ENCODE peak calls at places on chromosome 10, in six cellular contexts. N is GM12892, X is HepG2, K is GM12878, G is GM12891, Y is K562. T is an unnamed sample.

GRCh38 chr10:101044117-101044516 is 13.1 kb downstream of the SFXN3 start:
- DNase-seq in N (no peak), X (peak), K (no peak), G (no peak), Y (no peak), T (no peak)

GRCh38 chr10:44827431-44828006 is 83.6 kb upstream of the TMEM72 start:
- DNase-seq in N (no peak), X (peak), K (no peak), G (no peak), Y (no peak), T (no peak)

GRCh38 chr10:104614245-104614831 is 26.8 kb upstream of the SORCS3 start:
- DNase-seq in N (no peak), X (peak), K (no peak), G (peak), Y (peak), T (peak)

GRCh38 chr10:75542902-75543301 is 111.5 kb downstream of the LRMDA start:
- DNase-seq in N (no peak), X (no peak), K (no peak), G (no peak), Y (no peak), T (peak)

GRCh38 chr10:125556884-125557283 is 126.1 kb downstream of the TEX36 start:
- DNase-seq in N (no peak), X (no peak), K (no peak), G (no peak), Y (no peak), T (no peak)

GRCh38 chr10:15349133-15349532 is 22.0 kb downstream of the FAM171A1 start:
- DNase-seq in N (no peak), X (no peak), K (no peak), G (no peak), Y (no peak), T (no peak)

GRCh38 chr10:71082930-71083329 is 129.4 kb upstream of the UNC5B start:
- DNase-seq in N (no peak), X (no peak), K (no peak), G (no peak), Y (no peak), T (no peak)

GRCh38 chr10:19683326-19683725 is 132.9 kb upstream of the PLXDC2 start:
- DNase-seq in N (no peak), X (no peak), K (no peak), G (no peak), Y (no peak), T (no peak)

GRCh38 chr10:5442056-5442989 is 30.0 kb downstream of the NET1 start:
- DNase-seq in N (no peak), X (peak), K (no peak), G (no peak), Y (peak), T (peak)

GRCh38 chr10:52777414-52777813 is 4.8 kb upstream of the MBL2 start:
- DNase-seq in N (no peak), X (no peak), K (no peak), G (no peak), Y (no peak), T (no peak)

GRCh38 chr10:106795619-106796018 is 368.9 kb downstream of the SORCS1 start:
- DNase-seq in N (no peak), X (peak), K (peak), G (peak), Y (peak), T (peak)

GRCh38 chr10:33460461-33461294 is 126.2 kb upstream of the NRP1 start:
- DNase-seq in N (no peak), X (no peak), K (no peak), G (no peak), Y (no peak), T (no peak)

GRCh38 chr10:44921506-44921905 is 10.4 kb downstream of the TMEM72 start:
- DNase-seq in N (no peak), X (no peak), K (no peak), G (no peak), Y (no peak), T (no peak)

GRCh38 chr10:6751363-6751762 is 171.3 kb upstream of the PRKCQ start:
- DNase-seq in N (no peak), X (no peak), K (no peak), G (no peak), Y (no peak), T (no peak)

GRCh38 chr10:117184296-117184695 is 13.0 kb upstream of the KCNK18 start:
- DNase-seq in N (no peak), X (no peak), K (no peak), G (no peak), Y (no peak), T (no peak)

GRCh38 chr10:6593140-6593740 is 13.2 kb upstream of the PRKCQ start:
- DNase-seq in N (no peak), X (no peak), K (no peak), G (no peak), Y (no peak), T (peak)

GRCh38 chr10:73368238-73368637 is 9.6 kb upstream of the CFAP70 start:
- DNase-seq in N (no peak), X (no peak), K (no peak), G (no peak), Y (no peak), T (no peak)

GRCh38 chr10:11018830-11019692 is 1.4 kb downstream of the CELF2 start:
- DNase-seq in N (no peak), X (no peak), K (no peak), G (no peak), Y (no peak), T (no peak)

GRCh38 chr10:33010132-33011037 is 52.4 kb upstream of the ITGB1 start:
- DNase-seq in N (no peak), X (peak), K (no peak), G (no peak), Y (no peak), T (peak)

GRCh38 chr10:33145451-33146188 is 187.6 kb upstream of the ITGB1 start:
- DNase-seq in N (no peak), X (peak), K (no peak), G (no peak), Y (no peak), T (no peak)

GRCh38 chr10:94093286-94093905 is 99.7 kb downstream of the PLCE1 start:
- DNase-seq in N (no peak), X (no peak), K (no peak), G (no peak), Y (no peak), T (no peak)

GRCh38 chr10:19659920-19660655 is 156.1 kb upstream of the PLXDC2 start:
- DNase-seq in N (no peak), X (no peak), K (no peak), G (no peak), Y (no peak), T (no peak)

GRCh38 chr10:6270951-6271350 is 68.2 kb downstream of the PFKFB3 start:
- DNase-seq in N (no peak), X (no peak), K (no peak), G (no peak), Y (no peak), T (no peak)

GRCh38 chr10:60549686-60550085 is 160.0 kb upstream of the ANK3 start:
- DNase-seq in N (no peak), X (peak), K (no peak), G (no peak), Y (peak), T (no peak)

GRCh38 chr10:73956476-73957338 is 41.2 kb upstream of the VCL start:
- DNase-seq in N (peak), X (no peak), K (peak), G (no peak), Y (peak), T (no peak)

DNA sequence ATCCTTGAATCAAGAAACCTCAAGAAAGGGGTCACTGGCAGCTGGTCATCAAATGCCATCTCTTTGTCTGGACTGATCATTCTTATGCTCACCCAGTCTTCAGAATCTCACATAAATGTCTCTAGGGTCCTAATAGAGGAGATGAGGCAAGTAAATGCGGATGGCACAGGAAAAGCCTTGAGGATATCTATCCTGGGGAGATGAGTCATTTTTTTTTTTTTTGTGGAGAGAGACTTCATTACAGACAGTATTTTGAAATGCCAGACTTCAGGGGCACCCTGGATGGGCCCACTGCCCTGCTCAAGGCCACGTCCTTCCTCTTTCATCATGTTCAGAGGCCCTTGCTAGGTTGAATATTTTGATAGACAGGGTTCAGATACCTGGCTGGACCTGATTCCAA is 19.5 kb upstream of the PLPP4 start:
- DNase-seq in N (no peak), X (no peak), K (no peak), G (no peak), Y (no peak), T (no peak)
- TF ChIP-seq TAF1 in N (no peak), X (no peak), K (no peak), G (no peak), Y (no peak), T (no peak)

GRCh38 chr10:126565456-126565855 is 105.0 kb downstream of the C10orf90 start:
- DNase-seq in N (no peak), X (peak), K (no peak), G (no peak), Y (no peak), T (no peak)

GRCh38 chr10:126561499-126562208 is 108.8 kb downstream of the C10orf90 start:
- DNase-seq in N (no peak), X (no peak), K (no peak), G (no peak), Y (no peak), T (no peak)

GRCh38 chr10:126564297-126564888 is 106.1 kb downstream of the C10orf90 start:
- DNase-seq in N (no peak), X (no peak), K (no peak), G (no peak), Y (no peak), T (no peak)

GRCh38 chr10:126562209-126562680 is 108.2 kb downstream of the C10orf90 start:
- DNase-seq in N (no peak), X (no peak), K (no peak), G (no peak), Y (no peak), T (no peak)

GRCh38 chr10:126563361-126563760 is 107.1 kb downstream of the C10orf90 start:
- DNase-seq in N (no peak), X (no peak), K (no peak), G (no peak), Y (no peak), T (no peak)
- TF ChIP-seq TAF1 in N (no peak), X (no peak), K (no peak), G (no peak), Y (no peak), T (no peak)

GRCh38 chr10:35495521-35496238 is 109.5 kb upstream of the GJD4 start:
- DNase-seq in N (no peak), X (peak), K (no peak), G (no peak), Y (no peak), T (peak)
- TF ChIP-seq TAF1 in N (no peak), X (no peak), K (no peak), G (no peak), Y (no peak), T (no peak)

GRCh38 chr10:17028843-17029580 is 100.6 kb downstream of the CUBN start:
- DNase-seq in N (no peak), X (no peak), K (no peak), G (no peak), Y (peak), T (no peak)

GRCh38 chr10:17031656-17032630 is 97.7 kb downstream of the CUBN start:
- DNase-seq in N (no peak), X (no peak), K (no peak), G (no peak), Y (no peak), T (no peak)

GRCh38 chr10:17026686-17027485 is 102.7 kb downstream of the CUBN start:
- DNase-seq in N (no peak), X (no peak), K (peak), G (no peak), Y (no peak), T (no peak)

GRCh38 chr10:17033529-17034250 is 95.9 kb downstream of the CUBN start:
- DNase-seq in N (no peak), X (no peak), K (no peak), G (no peak), Y (no peak), T (no peak)

GRCh38 chr10:17029581-17030271 is 99.9 kb downstream of the CUBN start:
- DNase-seq in N (no peak), X (peak), K (no peak), G (no peak), Y (peak), T (peak)
- TF ChIP-seq TAF1 in N (no peak), X (no peak), K (no peak), G (no peak), Y (no peak), T (no peak)

DNA sequence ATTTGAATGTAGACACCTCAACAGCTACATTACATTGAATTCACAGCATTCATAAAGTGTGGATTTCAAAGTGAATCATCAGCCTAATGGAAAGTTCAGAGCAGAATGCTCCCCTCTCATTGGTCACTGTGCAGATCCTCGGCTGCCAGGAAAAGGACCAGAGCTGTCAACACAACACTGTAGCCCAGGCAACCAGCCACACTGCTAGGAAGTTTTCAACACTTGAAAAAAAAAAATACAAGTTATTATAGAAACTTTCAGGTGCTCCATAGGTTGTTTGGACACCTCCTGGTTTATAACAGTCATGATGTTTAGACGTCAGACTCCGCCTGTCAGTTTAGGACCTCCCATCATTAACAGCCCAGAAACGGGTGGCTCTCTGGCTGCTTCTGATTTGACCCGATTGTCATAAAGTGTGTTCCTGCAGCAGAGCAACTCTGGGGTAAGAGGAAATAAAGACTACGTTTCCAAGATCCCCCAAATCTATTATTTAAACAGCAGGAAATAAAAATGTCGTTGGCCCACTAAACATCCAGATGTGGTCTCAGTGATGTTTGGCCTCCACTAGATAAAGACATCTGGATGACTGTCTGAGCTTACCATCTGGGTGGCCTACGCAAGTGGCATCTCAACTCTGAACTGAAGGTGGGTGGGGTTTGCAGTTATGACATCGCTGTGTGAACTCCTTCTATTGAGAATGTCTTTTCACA is 117.4 kb downstream of the CABCOCO1 start:
- DNase-seq in N (no peak), X (no peak), K (no peak), G (no peak), Y (peak), T (no peak)
- TF ChIP-seq TAF1 in N (no peak), X (no peak), K (no peak), G (no peak), Y (no peak), T (no peak)

DNA sequence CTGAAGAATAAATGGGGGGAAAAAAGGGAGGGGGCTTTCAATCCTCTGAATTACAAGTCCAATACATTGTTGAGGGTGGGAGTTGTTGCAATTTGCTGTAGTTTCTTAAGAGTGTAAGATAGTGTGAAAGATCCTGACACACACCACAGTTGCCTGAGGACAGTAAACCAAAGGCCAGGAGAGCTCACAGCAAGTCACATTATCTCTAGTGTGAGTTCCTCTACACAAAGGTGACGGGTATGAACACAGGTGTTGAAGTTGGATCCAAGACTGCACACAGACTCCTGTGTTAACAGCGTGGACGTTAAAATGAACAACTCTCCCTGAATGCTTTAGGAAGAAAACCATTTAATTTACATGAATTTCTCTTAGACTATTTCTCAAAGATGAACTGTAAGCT is 12.0 kb downstream of the LARP4B start:
- DNase-seq in N (no peak), X (no peak), K (no peak), G (no peak), Y (no peak), T (no peak)
- TF ChIP-seq TAF1 in N (no peak), X (no peak), K (no peak), G (no peak), Y (no peak), T (no peak)

GRCh38 chr10:581776-582330 is 107.6 kb downstream of the DIP2C start:
- DNase-seq in N (no peak), X (no peak), K (no peak), G (no peak), Y (no peak), T (no peak)
- TF ChIP-seq TAF1 in N (no peak), X (no peak), K (no peak), G (no peak), Y (no peak), T (no peak)

GRCh38 chr10:97408496-97408992 is 7.4 kb upstream of the RRP12 start:
- DNase-seq in N (no peak), X (peak), K (no peak), G (no peak), Y (no peak), T (no peak)
- TF ChIP-seq TAF1 in N (no peak), X (no peak), K (no peak), G (no peak), Y (no peak), T (no peak)

GRCh38 chr10:127279334-127279774 is 83.0 kb upstream of the INSYN2A start:
- DNase-seq in N (no peak), X (peak), K (no peak), G (no peak), Y (no peak), T (no peak)
- TF ChIP-seq TAF1 in N (no peak), X (no peak), K (no peak), G (no peak), Y (no peak), T (no peak)

GRCh38 chr10:124236818-124237217 is 143.4 kb upstream of the CHST15 start:
- DNase-seq in N (no peak), X (no peak), K (no peak), G (no peak), Y (no peak), T (no peak)
- TF ChIP-seq TAF1 in N (no peak), X (no peak), K (no peak), G (no peak), Y (no peak), T (no peak)

T was measured in SK-N-SH.